ENCODE peak calls at places on chromosome 22, in five cellular contexts. One of them, this sample, is unnamed.

GRCh38 chr22:46881373-46882118 is 119.1 kb downstream of the TBC1D22A start:
- DNase-seq in Calu3: no peak
- DNase-seq in cardiac fibroblast: no peak
- DNase-seq in HT1080: peak; percentile 67
- DNase-seq in stimulated activated CD4-positive, alpha-beta T cell treated with anti-CD3 and anti-CD28 coated beads, Interleukin-1b, Interleukin-23, amount 100 ng/mL, for 4 hours: no peak
- DNase-seq in this sample: peak; percentile 16

GRCh38 chr22:40040927-40041326 is 46.2 kb downstream of the FAM83F start:
- DNase-seq in Calu3: no peak
- DNase-seq in stimulated activated CD4-positive, alpha-beta T cell treated with anti-CD3 and anti-CD28 coated beads, Interleukin-1b, Interleukin-23, amount 100 ng/mL, for 4 hours: no peak
- DNase-seq in HT1080: peak; percentile 55
- DNase-seq in cardiac fibroblast: peak; percentile 88
- DNase-seq in this sample: peak; percentile 97

GRCh38 chr22:46007848-46008261 is 30.9 kb upstream of the WNT7B start:
- DNase-seq in cardiac fibroblast: peak; percentile 97
- DNase-seq in Calu3: no peak
- DNase-seq in HT1080: no peak
- DNase-seq in stimulated activated CD4-positive, alpha-beta T cell treated with anti-CD3 and anti-CD28 coated beads, Interleukin-1b, Interleukin-23, amount 100 ng/mL, for 4 hours: no peak
- DNase-seq in this sample: peak; percentile 94

GRCh38 chr22:26949193-26949592 is 291.8 kb downstream of the MIAT start:
- DNase-seq in stimulated activated CD4-positive, alpha-beta T cell treated with anti-CD3 and anti-CD28 coated beads, Interleukin-1b, Interleukin-23, amount 100 ng/mL, for 4 hours: no peak
- DNase-seq in cardiac fibroblast: peak; percentile 41
- DNase-seq in Calu3: peak; percentile 32
- DNase-seq in HT1080: no peak
- DNase-seq in this sample: peak; percentile 48

GRCh38 chr22:29478326-29479276 is 1.4 kb upstream of the NEFH start:
- DNase-seq in stimulated activated CD4-positive, alpha-beta T cell treated with anti-CD3 and anti-CD28 coated beads, Interleukin-1b, Interleukin-23, amount 100 ng/mL, for 4 hours: no peak
- DNase-seq in Calu3: peak; percentile 30
- DNase-seq in cardiac fibroblast: no peak
- DNase-seq in HT1080: no peak
- DNase-seq in this sample: no peak

GRCh38 chr22:36397081-36397766 is 9.5 kb upstream of the MYH9 start:
- DNase-seq in HT1080: no peak
- DNase-seq in cardiac fibroblast: peak; percentile 67
- DNase-seq in stimulated activated CD4-positive, alpha-beta T cell treated with anti-CD3 and anti-CD28 coated beads, Interleukin-1b, Interleukin-23, amount 100 ng/mL, for 4 hours: no peak
- DNase-seq in Calu3: peak; percentile 50
- DNase-seq in this sample: peak; percentile 35

GRCh38 chr22:42834177-42834949 is 22.7 kb downstream of the ARFGAP3 start:
- DNase-seq in stimulated activated CD4-positive, alpha-beta T cell treated with anti-CD3 and anti-CD28 coated beads, Interleukin-1b, Interleukin-23, amount 100 ng/mL, for 4 hours: no peak
- DNase-seq in cardiac fibroblast: no peak
- DNase-seq in Calu3: no peak
- DNase-seq in HT1080: no peak
- DNase-seq in this sample: no peak

GRCh38 chr22:25393121-25393805 is 171.2 kb upstream of the GRK3 start:
- DNase-seq in cardiac fibroblast: no peak
- DNase-seq in stimulated activated CD4-positive, alpha-beta T cell treated with anti-CD3 and anti-CD28 coated beads, Interleukin-1b, Interleukin-23, amount 100 ng/mL, for 4 hours: no peak
- DNase-seq in HT1080: no peak
- DNase-seq in Calu3: no peak
- DNase-seq in this sample: no peak

GRCh38 chr22:19090183-19090582 is 32.0 kb downstream of the DGCR2 start:
- DNase-seq in Calu3: no peak
- DNase-seq in stimulated activated CD4-positive, alpha-beta T cell treated with anti-CD3 and anti-CD28 coated beads, Interleukin-1b, Interleukin-23, amount 100 ng/mL, for 4 hours: no peak
- DNase-seq in HT1080: no peak
- DNase-seq in cardiac fibroblast: no peak
- DNase-seq in this sample: no peak

GRCh38 chr22:35838849-35839646 is 121.4 kb downstream of the APOL5 start:
- DNase-seq in HT1080: peak; percentile 68
- DNase-seq in cardiac fibroblast: peak; percentile 79
- DNase-seq in stimulated activated CD4-positive, alpha-beta T cell treated with anti-CD3 and anti-CD28 coated beads, Interleukin-1b, Interleukin-23, amount 100 ng/mL, for 4 hours: no peak
- DNase-seq in Calu3: peak; percentile 27
- DNase-seq in this sample: peak; percentile 81

GRCh38 chr22:38921801-38922200 is 35.6 kb upstream of the APOBEC3A start:
- DNase-seq in stimulated activated CD4-positive, alpha-beta T cell treated with anti-CD3 and anti-CD28 coated beads, Interleukin-1b, Interleukin-23, amount 100 ng/mL, for 4 hours: no peak
- DNase-seq in cardiac fibroblast: no peak
- DNase-seq in Calu3: peak; percentile 63
- DNase-seq in HT1080: no peak
- DNase-seq in this sample: no peak

GRCh38 chr22:49704345-49705215 is 123.1 kb downstream of the BRD1 start:
- DNase-seq in Calu3: no peak
- DNase-seq in HT1080: no peak
- DNase-seq in stimulated activated CD4-positive, alpha-beta T cell treated with anti-CD3 and anti-CD28 coated beads, Interleukin-1b, Interleukin-23, amount 100 ng/mL, for 4 hours: no peak
- DNase-seq in cardiac fibroblast: no peak
- DNase-seq in this sample: no peak

GRCh38 chr22:46878549-46878948 is 116.1 kb downstream of the TBC1D22A start:
- DNase-seq in HT1080: no peak
- DNase-seq in cardiac fibroblast: peak; percentile 22
- DNase-seq in stimulated activated CD4-positive, alpha-beta T cell treated with anti-CD3 and anti-CD28 coated beads, Interleukin-1b, Interleukin-23, amount 100 ng/mL, for 4 hours: no peak
- DNase-seq in Calu3: no peak
- DNase-seq in this sample: no peak

GRCh38 chr22:24066872-24067271 is 55.8 kb downstream of the CABIN1 start:
- DNase-seq in stimulated activated CD4-positive, alpha-beta T cell treated with anti-CD3 and anti-CD28 coated beads, Interleukin-1b, Interleukin-23, amount 100 ng/mL, for 4 hours: no peak
- DNase-seq in cardiac fibroblast: no peak
- DNase-seq in HT1080: no peak
- DNase-seq in Calu3: no peak
- DNase-seq in this sample: no peak

GRCh38 chr22:44291265-44292006 is 21.3 kb downstream of the SHISAL1 start:
- DNase-seq in Calu3: no peak
- DNase-seq in cardiac fibroblast: no peak
- DNase-seq in stimulated activated CD4-positive, alpha-beta T cell treated with anti-CD3 and anti-CD28 coated beads, Interleukin-1b, Interleukin-23, amount 100 ng/mL, for 4 hours: no peak
- DNase-seq in HT1080: peak; percentile 15
- DNase-seq in this sample: no peak

GRCh38 chr22:17638182-17638431 is 450 bp upstream of the BCL2L13 start:
- DNase-seq in Calu3: no peak
- DNase-seq in HT1080: no peak
- DNase-seq in cardiac fibroblast: no peak
- DNase-seq in stimulated activated CD4-positive, alpha-beta T cell treated with anti-CD3 and anti-CD28 coated beads, Interleukin-1b, Interleukin-23, amount 100 ng/mL, for 4 hours: no peak
- DNase-seq in this sample: no peak

GRCh38 chr22:48240165-48240934 is 1477.9 kb downstream of the TBC1D22A start:
- DNase-seq in Calu3: no peak
- DNase-seq in cardiac fibroblast: no peak
- DNase-seq in HT1080: no peak
- DNase-seq in stimulated activated CD4-positive, alpha-beta T cell treated with anti-CD3 and anti-CD28 coated beads, Interleukin-1b, Interleukin-23, amount 100 ng/mL, for 4 hours: no peak
- DNase-seq in this sample: no peak

GRCh38 chr22:43313497-43314474 is 29.4 kb downstream of the SCUBE1 start:
- DNase-seq in HT1080: no peak
- DNase-seq in Calu3: no peak
- DNase-seq in cardiac fibroblast: no peak
- DNase-seq in stimulated activated CD4-positive, alpha-beta T cell treated with anti-CD3 and anti-CD28 coated beads, Interleukin-1b, Interleukin-23, amount 100 ng/mL, for 4 hours: no peak
- DNase-seq in this sample: no peak

GRCh38 chr22:49738006-49738405 is 89.7 kb downstream of the BRD1 start:
- DNase-seq in cardiac fibroblast: no peak
- DNase-seq in HT1080: no peak
- DNase-seq in Calu3: no peak
- DNase-seq in stimulated activated CD4-positive, alpha-beta T cell treated with anti-CD3 and anti-CD28 coated beads, Interleukin-1b, Interleukin-23, amount 100 ng/mL, for 4 hours: no peak
- DNase-seq in this sample: no peak

GRCh38 chr22:39662677-39663034 is 92.1 kb downstream of the CACNA1I start:
- DNase-seq in HT1080: no peak
- DNase-seq in cardiac fibroblast: no peak
- DNase-seq in stimulated activated CD4-positive, alpha-beta T cell treated with anti-CD3 and anti-CD28 coated beads, Interleukin-1b, Interleukin-23, amount 100 ng/mL, for 4 hours: no peak
- DNase-seq in Calu3: no peak
- DNase-seq in this sample: no peak

GRCh38 chr22:46625113-46625842 is 5.1 kb downstream of the GRAMD4 start:
- DNase-seq in cardiac fibroblast: no peak
- DNase-seq in stimulated activated CD4-positive, alpha-beta T cell treated with anti-CD3 and anti-CD28 coated beads, Interleukin-1b, Interleukin-23, amount 100 ng/mL, for 4 hours: no peak
- DNase-seq in Calu3: no peak
- DNase-seq in HT1080: no peak
- DNase-seq in this sample: no peak

GRCh38 chr22:46971141-46971775 is 208.8 kb downstream of the TBC1D22A start:
- DNase-seq in HT1080: no peak
- DNase-seq in Calu3: no peak
- DNase-seq in cardiac fibroblast: peak; percentile 84
- DNase-seq in stimulated activated CD4-positive, alpha-beta T cell treated with anti-CD3 and anti-CD28 coated beads, Interleukin-1b, Interleukin-23, amount 100 ng/mL, for 4 hours: no peak
- DNase-seq in this sample: no peak

GRCh38 chr22:44318751-44319150 is 6.0 kb upstream of the SHISAL1 start:
- DNase-seq in HT1080: no peak
- DNase-seq in stimulated activated CD4-positive, alpha-beta T cell treated with anti-CD3 and anti-CD28 coated beads, Interleukin-1b, Interleukin-23, amount 100 ng/mL, for 4 hours: no peak
- DNase-seq in Calu3: no peak
- DNase-seq in cardiac fibroblast: no peak
- DNase-seq in this sample: no peak

GRCh38 chr22:49046546-49047305 is 780.9 kb downstream of the BRD1 start:
- DNase-seq in HT1080: peak; percentile 48
- DNase-seq in stimulated activated CD4-positive, alpha-beta T cell treated with anti-CD3 and anti-CD28 coated beads, Interleukin-1b, Interleukin-23, amount 100 ng/mL, for 4 hours: no peak
- DNase-seq in cardiac fibroblast: no peak
- DNase-seq in Calu3: peak; percentile 5
- DNase-seq in this sample: no peak

GRCh38 chr22:49449811-49450386 is 377.8 kb downstream of the BRD1 start:
- DNase-seq in cardiac fibroblast: no peak
- DNase-seq in HT1080: no peak
- DNase-seq in stimulated activated CD4-positive, alpha-beta T cell treated with anti-CD3 and anti-CD28 coated beads, Interleukin-1b, Interleukin-23, amount 100 ng/mL, for 4 hours: no peak
- DNase-seq in Calu3: no peak
- DNase-seq in this sample: no peak

GRCh38 chr22:44495629-44496028 is 2.4 kb downstream of the RTL6 start:
- DNase-seq in stimulated activated CD4-positive, alpha-beta T cell treated with anti-CD3 and anti-CD28 coated beads, Interleukin-1b, Interleukin-23, amount 100 ng/mL, for 4 hours: no peak
- DNase-seq in Calu3: no peak
- DNase-seq in cardiac fibroblast: no peak
- DNase-seq in HT1080: no peak
- DNase-seq in this sample: no peak

GRCh38 chr22:33957086-33957485 is 36.8 kb upstream of the LARGE1 start:
- DNase-seq in stimulated activated CD4-positive, alpha-beta T cell treated with anti-CD3 and anti-CD28 coated beads, Interleukin-1b, Interleukin-23, amount 100 ng/mL, for 4 hours: no peak
- DNase-seq in cardiac fibroblast: no peak
- DNase-seq in Calu3: no peak
- DNase-seq in HT1080: no peak
- DNase-seq in this sample: no peak

GRCh38 chr22:41683616-41684015 is 5.1 kb downstream of the SNU13 start:
- DNase-seq in HT1080: no peak
- DNase-seq in cardiac fibroblast: no peak
- DNase-seq in stimulated activated CD4-positive, alpha-beta T cell treated with anti-CD3 and anti-CD28 coated beads, Interleukin-1b, Interleukin-23, amount 100 ng/mL, for 4 hours: no peak
- DNase-seq in Calu3: no peak
- DNase-seq in this sample: no peak

GRCh38 chr22:49331878-49332277 is 495.8 kb downstream of the BRD1 start:
- DNase-seq in stimulated activated CD4-positive, alpha-beta T cell treated with anti-CD3 and anti-CD28 coated beads, Interleukin-1b, Interleukin-23, amount 100 ng/mL, for 4 hours: no peak
- DNase-seq in Calu3: no peak
- DNase-seq in HT1080: no peak
- DNase-seq in cardiac fibroblast: no peak
- DNase-seq in this sample: no peak

GRCh38 chr22:47056776-47057470 is 294.5 kb downstream of the TBC1D22A start:
- DNase-seq in stimulated activated CD4-positive, alpha-beta T cell treated with anti-CD3 and anti-CD28 coated beads, Interleukin-1b, Interleukin-23, amount 100 ng/mL, for 4 hours: no peak
- DNase-seq in HT1080: no peak
- DNase-seq in Calu3: no peak
- DNase-seq in cardiac fibroblast: no peak
- DNase-seq in this sample: no peak

GRCh38 chr22:47618180-47618579 is 855.7 kb downstream of the TBC1D22A start:
- DNase-seq in cardiac fibroblast: no peak
- DNase-seq in stimulated activated CD4-positive, alpha-beta T cell treated with anti-CD3 and anti-CD28 coated beads, Interleukin-1b, Interleukin-23, amount 100 ng/mL, for 4 hours: no peak
- DNase-seq in HT1080: no peak
- DNase-seq in Calu3: no peak
- DNase-seq in this sample: no peak

GRCh38 chr22:28771195-28771791 is 1.2 kb upstream of the CCDC117 start:
- DNase-seq in HT1080: no peak
- DNase-seq in stimulated activated CD4-positive, alpha-beta T cell treated with anti-CD3 and anti-CD28 coated beads, Interleukin-1b, Interleukin-23, amount 100 ng/mL, for 4 hours: no peak
- DNase-seq in Calu3: no peak
- DNase-seq in cardiac fibroblast: no peak
- DNase-seq in this sample: peak; percentile 27

GRCh38 chr22:38424525-38425080 is 30.4 kb downstream of the KCNJ4 start:
- DNase-seq in Calu3: no peak
- DNase-seq in cardiac fibroblast: no peak
- DNase-seq in HT1080: no peak
- DNase-seq in stimulated activated CD4-positive, alpha-beta T cell treated with anti-CD3 and anti-CD28 coated beads, Interleukin-1b, Interleukin-23, amount 100 ng/mL, for 4 hours: no peak
- DNase-seq in this sample: no peak